ENCODE peak calls at places on chromosome 12, in eight cellular contexts. Q, I, X, D, C, G, F and Y are unnamed samples.

GRCh38 chr12:71442567-71442931 is 3.0 kb downstream of the LGR5 start:
- DNase-seq in Q (no peak), I (no peak), X (no peak), D (no peak), C (no peak), G (no peak), F (no peak), Y (no peak)

GRCh38 chr12:108204117-108204516 is 75.0 kb downstream of the WSCD2 start:
- DNase-seq in Q (no peak), I (no peak), X (no peak), D (no peak), C (no peak), G (no peak), F (no peak), Y (no peak)

GRCh38 chr12:122917508-122918227 is 21.7 kb upstream of the VPS37B start:
- DNase-seq in Q (peak; percentile 66), I (peak; percentile 71), X (no peak), D (no peak), C (no peak), G (peak; percentile 77), F (no peak), Y (peak; percentile 77)

GRCh38 chr12:27161458-27162228 is 79.3 kb upstream of the C12orf71 start:
- DNase-seq in Q (no peak), I (no peak), X (no peak), D (no peak), C (no peak), G (no peak), F (no peak), Y (peak; percentile 29)

GRCh38 chr12:87953257-87953860 is 75.8 kb downstream of the C12orf50 start:
- DNase-seq in Q (peak; percentile 56), I (no peak), X (peak; percentile 26), D (no peak), C (peak; percentile 29), G (no peak), F (no peak), Y (peak; percentile 45)

GRCh38 chr12:75814856-75815754 is 216.5 kb downstream of the PHLDA1 start:
- DNase-seq in Q (peak; percentile 96), I (no peak), X (no peak), D (no peak), C (no peak), G (no peak), F (no peak), Y (peak; percentile 70)

GRCh38 chr12:108560321-108560721 is 652 bp downstream of the SART3 start:
- DNase-seq in Q (peak; percentile 75), I (no peak), X (no peak), D (no peak), C (no peak), G (no peak), F (no peak), Y (no peak)

GRCh38 chr12:89827592-89827991 is 119.0 kb upstream of the ATP2B1 start:
- DNase-seq in Q (no peak), I (no peak), X (no peak), D (no peak), C (no peak), G (no peak), F (no peak), Y (no peak)

GRCh38 chr12:120238839-120239445 is 26.6 kb downstream of the PXN start:
- DNase-seq in Q (no peak), I (no peak), X (no peak), D (no peak), C (no peak), G (no peak), F (no peak), Y (peak; percentile 54)

GRCh38 chr12:110424237-110424636 is 20.7 kb upstream of the ANAPC7 start:
- DNase-seq in Q (no peak), I (no peak), X (no peak), D (no peak), C (no peak), G (no peak), F (no peak), Y (peak; percentile 21)

GRCh38 chr12:113392988-113393579 is 10.6 kb downstream of the SDS start:
- DNase-seq in Q (peak; percentile 21), I (peak; percentile 42), X (peak; percentile 36), D (peak; percentile 94), C (peak; percentile 12), G (peak; percentile 24), F (no peak), Y (no peak)

GRCh38 chr12:110046451-110047187 is 1.7 kb downstream of the C12orf76 start:
- DNase-seq in Q (peak; percentile 43), I (no peak), X (no peak), D (no peak), C (no peak), G (no peak), F (no peak), Y (no peak)

GRCh38 chr12:52380271-52380694 is 5.2 kb downstream of the KRT84 start:
- DNase-seq in Q (peak; percentile 57), I (peak; percentile 50), X (peak; percentile 58), D (peak; percentile 66), C (peak; percentile 27), G (peak; percentile 34), F (no peak), Y (no peak)

GRCh38 chr12:89836026-89836425 is 127.4 kb upstream of the ATP2B1 start:
- DNase-seq in Q (no peak), I (no peak), X (no peak), D (no peak), C (no peak), G (no peak), F (no peak), Y (no peak)

GRCh38 chr12:6301721-6302120 is 8.8 kb upstream of the PLEKHG6 start:
- DNase-seq in Q (no peak), I (no peak), X (no peak), D (no peak), C (no peak), G (no peak), F (no peak), Y (no peak)

GRCh38 chr12:55067701-55068100 is 47.9 kb downstream of the NEUROD4 start:
- DNase-seq in Q (no peak), I (no peak), X (peak; percentile 21), D (no peak), C (no peak), G (no peak), F (no peak), Y (no peak)

GRCh38 chr12:105640780-105641179 is 310.3 kb downstream of the C12orf75 start:
- DNase-seq in Q (no peak), I (no peak), X (no peak), D (no peak), C (no peak), G (no peak), F (no peak), Y (no peak)

GRCh38 chr12:76080017-76080728 is 4.3 kb downstream of the NAP1L1 start:
- DNase-seq in Q (peak; percentile 16), I (no peak), X (no peak), D (no peak), C (no peak), G (no peak), F (no peak), Y (no peak)

GRCh38 chr12:1691123-1692007 is 495 bp downstream of the ADIPOR2 start:
- DNase-seq in Q (peak; percentile 65), I (peak; percentile 65), X (peak; percentile 80), D (peak; percentile 78), C (no peak), G (peak; percentile 52), F (peak; percentile 77), Y (peak; percentile 10)

GRCh38 chr12:7128681-7129593 is at the start of gene RBP5:
- DNase-seq in Q (no peak), I (no peak), X (no peak), D (no peak), C (no peak), G (no peak), F (no peak), Y (no peak)

GRCh38 chr12:4580165-4580773 is 18.3 kb downstream of the DYRK4 start:
- DNase-seq in Q (no peak), I (no peak), X (no peak), D (no peak), C (no peak), G (no peak), F (no peak), Y (no peak)

GRCh38 chr12:56361487-56362129 is 1.0 kb downstream of the APOF start:
- DNase-seq in Q (no peak), I (no peak), X (no peak), D (no peak), C (no peak), G (no peak), F (no peak), Y (no peak)

GRCh38 chr12:44031472-44032185 is 195.7 kb downstream of the TMEM117 start:
- DNase-seq in Q (no peak), I (no peak), X (no peak), D (no peak), C (no peak), G (no peak), F (no peak), Y (no peak)

GRCh38 chr12:8088574-8088973 is 6.5 kb downstream of the NECAP1 start:
- DNase-seq in Q (no peak), I (no peak), X (no peak), D (no peak), C (no peak), G (no peak), F (no peak), Y (no peak)

GRCh38 chr12:46386877-46387629 is 14.5 kb upstream of the SLC38A2 start:
- DNase-seq in Q (peak; percentile 60), I (peak; percentile 50), X (no peak), D (no peak), C (no peak), G (no peak), F (no peak), Y (peak; percentile 47)

GRCh38 chr12:127272864-127273263 is 994.1 kb upstream of the TMEM132C start:
- DNase-seq in Q (peak; percentile 99), I (no peak), X (no peak), D (no peak), C (no peak), G (no peak), F (no peak), Y (peak; percentile 76)